ENCODE peak calls at places on chromosomes 16 and 17, in seven cellular contexts. O is pancreas, R is dorsolateral prefrontal cortex, K is astrocyte, T is sigmoid colon, U is tibial nerve, S is GM23248. Z is an unnamed sample.

GRCh38 chr17:67441052-67441738 is 64.1 kb downstream of the PITPNC1 start:
- DNase-seq in O (no peak), R (no peak), K (peak), T (no peak), U (no peak), S (peak), Z (no peak)

GRCh38 chr17:31427684-31428083 is 36.2 kb downstream of the RAB11FIP4 start:
- DNase-seq in O (peak), R (no peak), K (no peak), T (no peak), U (no peak), S (no peak), Z (no peak)

GRCh38 chr16:81514041-81514559 is 69.5 kb downstream of the CMIP start:
- DNase-seq in O (no peak), R (no peak), K (no peak), T (no peak), U (no peak), S (no peak), Z (no peak)

GRCh38 chr17:28505986-28506665 is at the start of gene FOXN1:
- DNase-seq in O (no peak), R (no peak), K (no peak), T (no peak), U (no peak), S (no peak), Z (no peak)

GRCh38 chr16:2428051-2428786 is 1.0 kb upstream of the CCNF start:
- DNase-seq in O (peak), R (no peak), K (no peak), T (peak), U (peak), S (peak), Z (no peak)

GRCh38 chr17:46056800-46057304 is 57.8 kb downstream of the STH start:
- DNase-seq in O (no peak), R (no peak), K (peak), T (no peak), U (no peak), S (peak), Z (no peak)

GRCh38 chr17:81537856-81538555 is 9.8 kb downstream of the FSCN2 start:
- DNase-seq in O (peak), R (no peak), K (no peak), T (no peak), U (no peak), S (no peak), Z (no peak)

GRCh38 chr16:80231888-80232287 is 308.9 kb upstream of the DYNLRB2 start:
- DNase-seq in O (no peak), R (no peak), K (peak), T (no peak), U (no peak), S (peak), Z (no peak)

GRCh38 chr17:45841883-45842525 is 2.7 kb upstream of the SPPL2C start:
- DNase-seq in O (no peak), R (no peak), K (peak), T (no peak), U (no peak), S (no peak), Z (no peak)

GRCh38 chr17:58319181-58320162 is 9.1 kb downstream of the TSPOAP1 start:
- DNase-seq in O (no peak), R (no peak), K (no peak), T (peak), U (no peak), S (no peak), Z (no peak)

GRCh38 chr16:25256821-25257503 is 683 bp downstream of the ZKSCAN2 start:
- DNase-seq in O (no peak), R (no peak), K (no peak), T (no peak), U (no peak), S (peak), Z (no peak)

GRCh38 chr16:3143598-3144330 is 8.9 kb downstream of the ZNF213 start:
- DNase-seq in O (no peak), R (no peak), K (no peak), T (no peak), U (no peak), S (no peak), Z (no peak)

GRCh38 chr16:1379054-1379862 is 27.5 kb downstream of the GNPTG start:
- DNase-seq in O (peak), R (peak), K (peak), T (peak), U (peak), S (peak), Z (peak)

GRCh38 chr16:28217326-28217725 is 5.6 kb upstream of the XPO6 start:
- DNase-seq in O (no peak), R (no peak), K (no peak), T (no peak), U (no peak), S (no peak), Z (no peak)

GRCh38 chr16:46691720-46692119 is 2.3 kb downstream of the ORC6 start:
- DNase-seq in O (no peak), R (no peak), K (no peak), T (no peak), U (no peak), S (no peak), Z (no peak)

DNA sequence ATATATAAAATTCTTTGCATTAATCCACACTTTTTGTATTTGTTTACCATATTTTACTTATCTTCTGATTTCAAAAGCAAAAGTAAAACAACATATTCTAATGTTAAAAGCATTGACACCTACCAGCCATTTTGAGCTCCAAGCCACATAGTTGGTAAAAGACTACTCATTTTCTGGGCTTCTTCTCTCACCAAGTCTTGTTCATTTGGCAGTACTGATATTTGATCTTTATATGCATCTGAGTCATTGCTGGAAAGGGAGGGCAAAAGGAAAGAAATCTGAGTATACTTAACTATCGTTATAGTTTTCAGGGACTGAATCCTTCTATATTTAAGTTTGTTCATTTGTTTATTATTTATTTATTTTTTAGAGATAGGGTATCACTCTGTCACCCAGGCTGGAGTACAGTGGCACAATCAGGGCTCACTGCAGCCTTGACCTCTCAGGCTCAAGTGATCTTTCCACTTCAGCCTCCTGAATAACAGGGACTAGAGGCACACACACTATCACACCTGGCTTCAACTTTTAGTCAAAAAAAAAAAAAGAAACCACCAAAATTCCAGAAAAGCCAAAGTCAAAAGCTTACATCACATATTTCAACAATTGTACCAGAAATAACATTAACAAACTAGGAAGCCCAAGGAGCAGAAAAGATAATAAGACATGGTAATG is 121.0 kb upstream of the TOB1 start:
- DNase-seq in O (no peak), R (no peak), K (peak), T (no peak), U (no peak), S (peak), Z (no peak)
- H3K27ac ChIP-seq in O (no peak), R (peak), K (no peak), T (no peak), U (no peak), S (peak), Z (no peak)

DNA sequence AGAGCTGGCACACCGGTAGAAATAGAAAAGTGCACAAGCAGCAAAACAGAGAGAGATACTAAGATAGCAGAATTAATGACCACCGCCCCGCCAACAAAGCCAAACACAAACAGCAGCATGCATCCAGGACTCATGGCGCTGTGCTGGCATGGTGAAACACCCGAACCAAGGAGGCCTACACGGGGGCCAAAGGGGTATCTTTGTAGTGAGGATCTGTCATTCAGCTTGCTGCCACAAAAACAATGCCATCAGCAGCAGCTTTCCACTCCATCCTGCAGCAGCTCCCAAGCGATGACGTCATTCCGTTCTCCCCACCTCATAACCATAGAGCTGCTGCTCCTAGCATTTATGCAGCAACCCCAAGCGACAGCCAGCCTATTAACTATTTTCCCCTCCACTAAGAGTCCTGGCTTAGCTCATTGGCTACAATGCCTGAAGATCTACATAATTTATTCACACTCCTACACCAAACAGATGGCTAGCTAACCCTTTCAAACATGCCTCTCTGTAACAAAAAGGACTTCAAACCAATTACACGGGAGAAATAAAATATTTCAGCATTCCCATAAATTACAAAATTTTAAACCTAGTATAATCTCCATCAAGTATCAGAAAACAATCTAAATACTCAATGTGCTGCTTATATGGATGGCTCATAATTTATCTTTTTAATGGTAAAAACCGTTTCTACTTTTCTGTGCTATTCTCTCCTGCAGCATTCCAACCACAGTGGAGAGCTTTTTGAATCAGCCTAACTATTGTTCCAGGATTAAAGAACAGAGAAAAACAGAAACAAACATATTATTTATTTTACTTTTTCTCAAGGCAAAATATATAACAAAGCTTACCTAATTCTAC is 73.9 kb downstream of the SPAG9 start:
- DNase-seq in O (no peak), R (peak), K (peak), T (peak), U (peak), S (peak), Z (peak)
- H3K27ac ChIP-seq in O (no peak), R (peak), K (peak), T (peak), U (peak), S (peak), Z (peak)

GRCh38 chr17:78111727-78112507 is 16.6 kb downstream of the TMC6 start:
- DNase-seq in O (peak), R (no peak), K (no peak), T (peak), U (no peak), S (no peak), Z (no peak)
- H3K27ac ChIP-seq in O (no peak), R (peak), K (no peak), T (no peak), U (no peak), S (no peak), Z (peak)

GRCh38 chr16:10577305-10578202 is 2.8 kb downstream of the EMP2 start:
- DNase-seq in O (peak), R (no peak), K (no peak), T (peak), U (no peak), S (peak), Z (no peak)
- H3K27ac ChIP-seq in O (no peak), R (no peak), K (no peak), T (peak), U (peak), S (no peak), Z (no peak)

DNA sequence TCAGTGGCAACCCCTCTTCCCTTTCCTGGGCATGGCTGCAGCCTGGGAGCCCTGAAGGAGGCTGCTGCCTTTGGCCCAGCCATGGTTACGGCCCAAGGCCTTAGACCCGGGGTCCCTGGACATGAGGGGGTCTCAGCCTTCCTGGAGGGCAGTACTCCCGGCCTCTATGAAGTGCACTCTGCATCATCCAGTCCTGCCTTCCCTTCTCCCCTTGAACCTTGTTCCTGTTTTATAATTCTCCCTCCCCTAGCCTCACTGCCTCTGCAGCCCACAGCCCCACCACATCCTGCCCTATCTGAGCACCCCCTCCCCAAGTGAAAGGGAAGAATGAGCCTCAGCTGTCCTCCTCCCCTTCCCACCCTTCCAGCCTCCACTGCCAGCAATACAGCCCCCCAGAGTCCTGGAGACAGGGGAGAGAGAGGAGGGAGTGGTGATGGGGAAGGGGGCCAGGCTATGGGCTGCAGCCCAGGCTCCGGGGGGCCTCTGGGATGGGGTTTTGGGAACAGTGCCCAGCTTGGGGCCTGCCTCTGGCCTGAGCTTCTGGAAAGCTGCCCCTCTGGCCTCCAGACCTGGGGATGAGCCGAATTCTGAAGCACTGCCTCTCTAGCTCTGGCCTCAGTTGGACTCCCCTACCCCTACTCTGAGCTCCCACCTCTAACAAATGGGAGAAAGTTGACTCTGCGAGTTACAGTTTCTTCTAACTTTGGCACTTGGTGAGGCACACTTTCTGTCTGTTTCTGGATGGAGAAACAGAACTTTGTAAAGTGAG is 7.6 kb downstream of the CCR7 start:
- DNase-seq in O (no peak), R (no peak), K (no peak), T (no peak), U (no peak), S (no peak), Z (no peak)
- H3K27ac ChIP-seq in O (no peak), R (peak), K (no peak), T (peak), U (no peak), S (peak), Z (no peak)

GRCh38 chr17:76353599-76354316 is at the start of gene PRPSAP1:
- DNase-seq in O (peak), R (peak), K (peak), T (peak), U (peak), S (peak), Z (peak)

GRCh38 chr17:76354317-76354729 is 607 bp upstream of the PRPSAP1 start:
- DNase-seq in O (no peak), R (peak), K (no peak), T (no peak), U (no peak), S (no peak), Z (no peak)

GRCh38 chr17:76350463-76350862 is 3.3 kb downstream of the PRPSAP1 start:
- DNase-seq in O (no peak), R (no peak), K (no peak), T (no peak), U (no peak), S (no peak), Z (no peak)

GRCh38 chr17:76353004-76353598 is 615 bp downstream of the PRPSAP1 start:
- DNase-seq in O (peak), R (no peak), K (no peak), T (peak), U (no peak), S (peak), Z (no peak)

DNA sequence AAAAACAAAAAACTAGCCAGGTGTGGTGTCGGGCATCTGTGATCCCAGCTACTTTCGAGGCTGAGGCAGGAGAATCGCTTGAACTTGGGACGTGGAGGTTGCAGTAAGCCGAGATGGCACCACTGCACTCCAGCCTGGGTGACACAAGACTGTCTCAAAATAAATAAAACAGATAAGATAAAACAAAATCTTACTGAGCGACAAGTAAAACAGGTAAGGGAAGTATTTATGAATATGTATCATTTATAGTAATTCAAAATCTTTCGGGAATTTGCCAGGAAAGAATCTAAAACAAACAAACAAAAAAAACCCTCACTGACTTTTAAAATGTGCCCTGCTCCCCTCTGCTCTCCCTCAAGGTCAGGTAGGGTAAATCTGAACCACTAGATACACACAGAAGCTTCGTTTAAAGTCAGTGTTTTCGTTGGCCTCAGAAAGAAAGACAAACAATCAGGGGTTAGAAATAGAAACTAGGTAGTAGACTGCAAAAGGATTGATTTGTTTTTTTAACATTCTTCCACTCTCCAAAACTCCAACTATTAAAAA is 2.1 kb downstream of the PRPSAP1 start:
- DNase-seq in O (no peak), R (no peak), K (no peak), T (no peak), U (no peak), S (no peak), Z (no peak)
- H3K27ac ChIP-seq in O (no peak), R (no peak), K (no peak), T (no peak), U (no peak), S (no peak), Z (no peak)

GRCh38 chr17:75861927-75862317 is 6.8 kb upstream of the WBP2 start:
- DNase-seq in O (no peak), R (no peak), K (no peak), T (peak), U (peak), S (peak), Z (no peak)

GRCh38 chr17:75869282-75870141 is 8.9 kb downstream of the TRIM47 start:
- DNase-seq in O (no peak), R (peak), K (no peak), T (peak), U (peak), S (peak), Z (peak)

DNA sequence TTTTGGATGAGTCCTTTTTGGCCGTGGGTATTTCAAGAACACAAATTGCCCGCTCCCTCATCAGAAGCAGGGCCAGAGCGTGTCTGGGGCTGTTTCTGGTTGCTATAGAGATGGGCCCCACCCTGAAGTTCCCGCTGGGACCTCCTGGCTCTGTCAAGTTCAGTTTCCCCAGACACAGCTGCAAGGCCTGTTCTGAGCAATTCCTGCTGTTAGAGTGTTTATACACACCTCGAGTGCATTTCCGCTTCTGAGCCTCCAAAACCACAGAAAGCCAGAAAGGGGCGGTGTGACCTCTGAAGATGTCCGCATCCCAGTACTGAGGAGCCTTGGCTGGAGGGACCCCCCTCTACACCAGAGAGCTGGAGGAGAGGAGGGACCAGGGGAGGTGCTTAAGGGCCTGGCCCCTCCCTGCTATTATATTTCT is 9.3 kb upstream of the WBP2 start:
- DNase-seq in O (no peak), R (no peak), K (peak), T (peak), U (peak), S (peak), Z (no peak)
- H3K27ac ChIP-seq in O (no peak), R (peak), K (no peak), T (peak), U (peak), S (peak), Z (no peak)

DNA sequence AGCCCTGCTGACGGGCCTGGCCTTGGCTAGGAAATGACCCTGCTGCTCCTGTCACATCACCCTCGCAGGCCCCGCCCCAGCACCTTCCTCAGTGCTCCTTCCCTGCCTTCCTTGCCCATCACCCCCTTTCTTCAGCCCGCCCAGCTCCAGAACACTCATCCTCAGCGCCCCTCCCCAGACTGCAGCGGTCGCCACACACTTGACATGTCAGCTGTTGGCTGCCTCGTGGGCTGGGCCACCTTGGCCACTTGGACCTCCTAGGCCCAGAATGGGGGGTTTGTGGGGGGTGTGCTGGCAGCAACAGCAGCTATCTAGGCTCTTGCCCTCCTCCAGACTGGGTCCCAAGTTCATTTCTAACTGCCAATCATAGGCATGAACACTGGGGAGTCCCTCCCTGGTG is 10.6 kb downstream of the ELMO3 start:
- DNase-seq in O (no peak), R (no peak), K (no peak), T (no peak), U (no peak), S (no peak), Z (no peak)
- H3K27ac ChIP-seq in O (no peak), R (no peak), K (no peak), T (no peak), U (no peak), S (no peak), Z (no peak)

Z was measured in substantia nigra.